ENCODE peak calls at places on chromosomes 13 and 19, in four cellular contexts. C is amniotic stem cell, B is uterus, K is amygdala. S is an unnamed sample.

GRCh38 chr13:110312669-110313031 is 5.6 kb downstream of the COL4A2 start:
- DNase-seq in C (peak), B (peak), K (no peak), S (peak)

GRCh38 chr13:91813255-91813654 is 414.8 kb downstream of the GPC5 start:
- DNase-seq in C (no peak), K (no peak), B (no peak), S (no peak)

GRCh38 chr13:32897296-32897695 is 118.9 kb upstream of the KL start:
- DNase-seq in B (no peak), K (no peak), C (no peak), S (no peak)

GRCh38 chr19:35642798-35643254 is 1.3 kb downstream of the ETV2 start:
- DNase-seq in C (no peak), K (no peak), B (peak), S (no peak)

GRCh38 chr19:1252818-1253513 is 4.6 kb downstream of the MIDN start:
- DNase-seq in K (peak), B (peak), C (peak), S (peak)

GRCh38 chr13:23622991-23623390 is 52.8 kb downstream of the TNFRSF19 start:
- DNase-seq in K (no peak), C (no peak), B (no peak), S (no peak)

GRCh38 chr13:95707442-95708389 is 30.8 kb downstream of the DNAJC3 start:
- DNase-seq in B (no peak), C (no peak), K (no peak), S (no peak)

GRCh38 chr19:46944918-46945628 is 74.6 kb upstream of the NPAS1 start:
- DNase-seq in C (no peak), K (peak), B (peak), S (peak)

GRCh38 chr19:14030997-14031718 is 404 bp upstream of the IL27RA start:
- DNase-seq in K (no peak), B (no peak), C (no peak), S (no peak)

GRCh38 chr13:24742986-24743385 is 21.0 kb upstream of the RNF17 start:
- DNase-seq in B (no peak), C (no peak), K (no peak), S (no peak)

S was measured in cardiac fibroblast.